ENCODE peak calls at places on chromosomes 7 and 10, in six cellular contexts. P is psoas muscle; T is smooth muscle cell of the brain vasculature; O is NCI-H524; X is mucosa of gallbladder; J is activated CD4-positive, alpha-beta T cell treated with anti-CD3 and anti-CD28 coated beads for 4 hours. Y is an unnamed sample.

GRCh38 chr7:70647801-70648491 is 484.0 kb upstream of the GALNT17 start:
- DNase-seq in P (no peak), T (no peak), O (no peak), X (peak), J (peak), Y (peak)

GRCh38 chr10:71527135-71527534 is 130.4 kb downstream of the CDH23 start:
- DNase-seq in P (no peak), T (no peak), O (no peak), X (no peak), J (no peak), Y (no peak)

GRCh38 chr10:110310741-110311140 is 6.0 kb upstream of the SMNDC1 start:
- DNase-seq in P (no peak), T (no peak), O (no peak), X (no peak), J (no peak), Y (no peak)

GRCh38 chr7:835491-836401 is 3.5 kb downstream of the SUN1 start:
- DNase-seq in P (no peak), T (no peak), O (peak), X (peak), J (no peak), Y (no peak)

GRCh38 chr10:88989824-88990527 is 622 bp upstream of the FAS start:
- DNase-seq in P (no peak), T (no peak), O (no peak), X (peak), J (no peak), Y (no peak)

GRCh38 chr10:97079454-97079853 is 106.3 kb downstream of the SLIT1 start:
- DNase-seq in P (no peak), T (no peak), O (no peak), X (no peak), J (no peak), Y (no peak)

GRCh38 chr7:44152971-44153947 is 12.1 kb upstream of the MYL7 start:
- DNase-seq in P (no peak), T (no peak), O (no peak), X (no peak), J (no peak), Y (no peak)

GRCh38 chr7:47951374-47951773 is 3.1 kb upstream of the PKD1L1 start:
- DNase-seq in P (no peak), T (no peak), O (no peak), X (no peak), J (no peak), Y (no peak)

GRCh38 chr7:69864822-69865221 is 266.5 kb downstream of the AUTS2 start:
- DNase-seq in P (no peak), T (no peak), O (no peak), X (no peak), J (no peak), Y (no peak)

GRCh38 chr7:120554960-120555571 is 282.1 kb downstream of the KCND2 start:
- DNase-seq in P (no peak), T (no peak), O (peak), X (peak), J (no peak), Y (peak)

GRCh38 chr7:129279757-129280156 is 54.9 kb downstream of the AHCYL2 start:
- DNase-seq in P (no peak), T (no peak), O (no peak), X (no peak), J (no peak), Y (no peak)

GRCh38 chr7:155224116-155224811 is 73.4 kb upstream of the INSIG1 start:
- DNase-seq in P (no peak), T (no peak), O (no peak), X (no peak), J (no peak), Y (no peak)

GRCh38 chr10:12735843-12736462 is 265.6 kb downstream of the CCDC3 start:
- DNase-seq in P (peak), T (no peak), O (no peak), X (no peak), J (no peak), Y (no peak)

GRCh38 chr10:89062861-89063260 is 72.3 kb downstream of the FAS start:
- DNase-seq in P (peak), T (no peak), O (no peak), X (no peak), J (no peak), Y (no peak)

GRCh38 chr10:103752680-103753248 is 102.6 kb downstream of the SH3PXD2A start:
- DNase-seq in P (no peak), T (no peak), O (no peak), X (no peak), J (peak), Y (peak)

GRCh38 chr10:130751851-130752250 is 559.7 kb downstream of the TCERG1L start:
- DNase-seq in P (no peak), T (no peak), O (no peak), X (no peak), J (no peak), Y (no peak)